ENCODE peak calls at places on chromosomes 2 and 18, in ten cellular contexts. H, B, N, C, S, T, P, X, I and J are unnamed samples.

GRCh38 chr2:172458561-172459124 is 31.3 kb downstream of the ITGA6 start:
- DNase-seq in H (no peak), B (no peak), N (no peak), C (no peak), S (no peak), T (no peak), P (no peak), X (no peak), I (no peak), J (no peak)

GRCh38 chr2:46420945-46421344 is 58.4 kb upstream of the TMEM247 start:
- DNase-seq in H (no peak), B (no peak), N (no peak), C (no peak), S (no peak), T (no peak), P (no peak), X (no peak), I (no peak), J (no peak)

GRCh38 chr2:40096360-40096759 is 317.3 kb upstream of the THUMPD2 start:
- DNase-seq in H (no peak), B (peak; percentile 44), N (no peak), C (no peak), S (no peak), T (no peak), P (no peak), X (no peak), I (peak; percentile 12), J (peak; percentile 69)

GRCh38 chr2:170525566-170525900 is 189.6 kb upstream of the SP5 start:
- DNase-seq in H (peak; percentile 63), B (peak; percentile 98), N (peak; percentile 87), C (no peak), S (no peak), T (no peak), P (no peak), X (peak; percentile 82), I (no peak), J (peak; percentile 94)

GRCh38 chr2:118845005-118845842 is 2.2 kb downstream of the EN1 start:
- DNase-seq in H (no peak), B (no peak), N (no peak), C (no peak), S (no peak), T (peak; percentile 41), P (no peak), X (no peak), I (no peak), J (no peak)

GRCh38 chr18:48947583-48947982 is 3.2 kb downstream of the SMAD7 start:
- DNase-seq in H (no peak), B (no peak), N (no peak), C (peak; percentile 22), S (no peak), T (no peak), P (no peak), X (no peak), I (no peak), J (peak; percentile 39)

GRCh38 chr2:30782124-30782523 is 25.1 kb downstream of the CAPN13 start:
- DNase-seq in H (peak; percentile 49), B (no peak), N (peak; percentile 3), C (no peak), S (no peak), T (no peak), P (no peak), X (no peak), I (no peak), J (no peak)

GRCh38 chr2:104768694-104769093 is 85.2 kb upstream of the POU3F3 start:
- DNase-seq in H (no peak), B (no peak), N (no peak), C (no peak), S (no peak), T (no peak), P (no peak), X (no peak), I (no peak), J (peak; percentile 59)

GRCh38 chr2:28765316-28765715 is 13.7 kb downstream of the PPP1CB start:
- DNase-seq in H (no peak), B (no peak), N (no peak), C (no peak), S (no peak), T (no peak), P (no peak), X (no peak), I (no peak), J (peak; percentile 49)

GRCh38 chr18:28288784-28289183 is 111.9 kb upstream of the CDH2 start:
- DNase-seq in H (no peak), B (no peak), N (no peak), C (no peak), S (no peak), T (no peak), P (no peak), X (no peak), I (no peak), J (no peak)

GRCh38 chr2:235501663-235502009 is 7.8 kb downstream of the AGAP1 start:
- DNase-seq in H (no peak), B (no peak), N (no peak), C (no peak), S (no peak), T (no peak), P (no peak), X (no peak), I (no peak), J (no peak)

GRCh38 chr2:79876430-79876829 is 363.6 kb downstream of the CTNNA2 start:
- DNase-seq in H (no peak), B (peak; percentile 33), N (no peak), C (no peak), S (no peak), T (peak; percentile 26), P (no peak), X (no peak), I (peak; percentile 1), J (no peak)

GRCh38 chr2:239667431-239667985 is 266.7 kb upstream of the HDAC4 start:
- DNase-seq in H (no peak), B (no peak), N (no peak), C (no peak), S (no peak), T (no peak), P (no peak), X (no peak), I (no peak), J (no peak)

GRCh38 chr18:27713037-27713726 is 463.7 kb downstream of the CDH2 start:
- DNase-seq in H (no peak), B (no peak), N (no peak), C (no peak), S (no peak), T (no peak), P (no peak), X (no peak), I (peak; percentile 91), J (no peak)

GRCh38 chr2:12097860-12098259 is 351.4 kb downstream of the LPIN1 start:
- DNase-seq in H (no peak), B (no peak), N (peak; percentile 15), C (no peak), S (no peak), T (no peak), P (no peak), X (no peak), I (no peak), J (no peak)

GRCh38 chr2:127094509-127095366 is 12.2 kb downstream of the BIN1 start:
- DNase-seq in H (peak; percentile 67), B (no peak), N (peak; percentile 62), C (peak; percentile 71), S (no peak), T (no peak), P (no peak), X (peak; percentile 54), I (no peak), J (peak; percentile 32)

GRCh38 chr2:66575625-66576371 is 140.9 kb downstream of the MEIS1 start:
- DNase-seq in H (no peak), B (no peak), N (peak; percentile 51), C (no peak), S (no peak), T (peak; percentile 60), P (no peak), X (peak; percentile 69), I (peak; percentile 31), J (peak; percentile 45)

GRCh38 chr2:235444101-235444597 is 49.7 kb upstream of the AGAP1 start:
- DNase-seq in H (no peak), B (no peak), N (peak; percentile 71), C (no peak), S (no peak), T (no peak), P (no peak), X (no peak), I (no peak), J (no peak)

GRCh38 chr18:79460445-79461300 is 64.9 kb downstream of the NFATC1 start:
- DNase-seq in H (no peak), B (no peak), N (no peak), C (no peak), S (no peak), T (no peak), P (no peak), X (no peak), I (no peak), J (peak; percentile 22)